ENCODE peak calls at places on chromosomes 11 and 22, in nine cellular contexts. Q is AG04449, T is brain microvascular endothelial cell, S is lower leg skin, Z is mammary epithelial cell, K is choroid plexus epithelial cell, X is epithelial cell of esophagus, V is astrocyte of the spinal cord, Y is bronchial epithelial cell. U is an unnamed sample.

GRCh38 chr11:112345708-112346107 is 85.0 kb upstream of the PLET1 start:
- DNase-seq in S (no peak), X (no peak), T (no peak), Q (no peak), V (no peak), Z (no peak), Y (no peak), K (no peak), U (no peak)

GRCh38 chr11:73226297-73227006 is 8.4 kb downstream of the P2RY2 start:
- DNase-seq in Z (no peak), Y (no peak), V (no peak), S (no peak), X (no peak), T (no peak), K (no peak), Q (no peak), U (no peak)

GRCh38 chr22:20531404-20532181 is 24.2 kb downstream of the MED15 start:
- DNase-seq in T (peak; percentile 78), S (no peak), Y (peak; percentile 96), X (peak; percentile 98), V (peak; percentile 87), Q (no peak), K (peak; percentile 86), Z (peak; percentile 95), U (peak; percentile 77)

GRCh38 chr11:13030857-13031256 is 21.7 kb downstream of the RASSF10 start:
- DNase-seq in Q (no peak), Y (peak; percentile 44), Z (no peak), T (no peak), V (no peak), K (no peak), X (peak; percentile 38), S (peak; percentile 41), U (no peak)

GRCh38 chr11:111419641-111420327 is 40.7 kb upstream of the POU2AF1 start:
- DNase-seq in S (no peak), V (no peak), Y (no peak), K (no peak), X (no peak), Z (no peak), Q (no peak), T (no peak), U (no peak)

GRCh38 chr11:69479591-69480271 is 1.7 kb upstream of the LINC01488 start:
- DNase-seq in K (no peak), Y (peak; percentile 47), Z (no peak), X (peak; percentile 54), V (no peak), T (no peak), S (peak; percentile 40), Q (no peak), U (no peak)

GRCh38 chr22:49660321-49660720 is 167.4 kb downstream of the BRD1 start:
- DNase-seq in K (no peak), S (no peak), Q (no peak), T (no peak), Y (no peak), X (no peak), Z (no peak), V (no peak), U (no peak)

GRCh38 chr11:111633248-111633647 is 31.0 kb downstream of the SIK2 start:
- DNase-seq in Y (no peak), X (no peak), K (no peak), Q (no peak), V (no peak), Z (no peak), S (no peak), T (no peak), U (no peak)

GRCh38 chr22:22853713-22854112 is 33.9 kb upstream of the IGLL5 start:
- DNase-seq in X (no peak), Z (no peak), K (no peak), T (no peak), Q (no peak), Y (no peak), S (no peak), V (no peak), U (no peak)
- TF ChIP-seq CTCF in X (no peak), Z (no peak), K (no peak), T (no peak), Q (no peak), Y (no peak), S (no peak), V (no peak), U (no peak)

DNA sequence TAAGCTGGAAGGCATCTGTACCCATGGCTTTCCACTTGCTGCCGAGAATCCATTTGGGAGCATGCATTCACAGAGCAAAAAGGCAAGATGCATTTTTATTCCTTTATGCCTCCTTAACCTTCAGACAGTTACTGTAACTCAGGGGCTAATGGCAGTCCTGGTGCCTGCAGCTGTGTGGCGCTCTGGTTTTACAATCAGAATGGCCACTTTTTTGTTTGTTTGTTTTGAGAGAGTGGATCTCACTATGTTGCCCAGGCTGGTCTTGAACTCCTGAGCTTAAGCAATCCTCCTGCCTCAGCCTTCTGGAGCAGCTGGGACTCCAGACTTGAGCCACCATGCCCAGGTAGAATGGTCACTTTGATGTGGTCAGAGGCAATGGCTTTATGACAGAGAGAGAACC is 101.8 kb downstream of the NAV2 start:
- DNase-seq in K (no peak), Q (no peak), T (no peak), Y (no peak), Z (no peak), S (no peak), X (peak; percentile 4), V (no peak), U (no peak)
- TF ChIP-seq CTCF in K (peak; percentile 43), Q (no peak), T (peak; percentile 22), Y (peak; percentile 12), Z (peak; percentile 17), S (no peak), X (peak; percentile 27), V (peak; percentile 19), U (no peak)

GRCh38 chr22:37362618-37363017 is 64.7 kb downstream of the ELFN2 start:
- DNase-seq in T (no peak), K (no peak), X (no peak), Y (no peak), S (no peak), Q (no peak), V (no peak), Z (no peak), U (no peak)
- TF ChIP-seq CTCF in T (no peak), K (no peak), X (no peak), Y (no peak), S (no peak), Q (no peak), V (no peak), Z (no peak), U (no peak)

GRCh38 chr11:8062781-8063257 is 18.2 kb upstream of the TUB start:
- DNase-seq in S (no peak), Y (no peak), Z (no peak), T (no peak), V (no peak), K (no peak), X (no peak), Q (no peak), U (no peak)

GRCh38 chr11:8060801-8061554 is 20.0 kb upstream of the TUB start:
- DNase-seq in T (peak; percentile 72), S (no peak), Z (peak; percentile 72), X (peak; percentile 44), Y (no peak), Q (peak; percentile 65), V (peak; percentile 43), K (peak; percentile 65), U (no peak)

GRCh38 chr11:8065031-8065430 is 16.0 kb upstream of the TUB start:
- DNase-seq in V (no peak), Z (no peak), X (no peak), Y (no peak), S (no peak), Q (no peak), T (no peak), K (no peak), U (no peak)

GRCh38 chr11:8061555-8062428 is 19.2 kb upstream of the TUB start:
- DNase-seq in Q (no peak), X (no peak), S (no peak), Z (no peak), K (no peak), Y (no peak), V (no peak), T (no peak), U (no peak)

GRCh38 chr11:8063319-8063718 is 17.7 kb upstream of the TUB start:
- DNase-seq in Q (no peak), T (no peak), K (peak; percentile 70), Y (no peak), S (no peak), X (no peak), V (no peak), Z (no peak), U (no peak)
- TF ChIP-seq CTCF in Q (no peak), T (no peak), K (no peak), Y (no peak), S (no peak), X (no peak), V (no peak), Z (no peak), U (no peak)

DNA sequence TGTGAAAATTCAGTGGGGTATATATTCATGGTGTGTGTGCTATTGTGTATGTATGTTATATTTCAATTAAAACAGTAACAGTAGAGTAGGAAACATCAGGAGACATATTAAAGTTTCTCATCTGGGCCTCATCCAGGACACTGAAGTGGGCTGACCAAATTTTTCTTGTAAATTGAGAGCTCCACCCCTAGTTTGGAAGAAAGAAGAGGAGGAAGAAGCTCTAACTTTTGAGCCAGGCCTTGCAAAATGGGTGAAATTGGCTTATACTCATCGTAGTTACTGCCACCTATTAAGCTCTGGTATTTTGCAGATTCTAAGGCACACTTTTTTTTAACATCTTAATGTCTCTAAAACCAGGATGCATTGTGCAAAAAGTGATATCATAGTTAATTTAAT is 33.7 kb downstream of the TSPAN18 start:
- DNase-seq in X (no peak), S (no peak), Z (no peak), T (no peak), Y (no peak), Q (no peak), K (no peak), V (no peak), U (no peak)
- TF ChIP-seq CTCF in X (no peak), S (no peak), Z (no peak), T (no peak), Y (no peak), Q (no peak), K (no peak), V (no peak), U (no peak)

DNA sequence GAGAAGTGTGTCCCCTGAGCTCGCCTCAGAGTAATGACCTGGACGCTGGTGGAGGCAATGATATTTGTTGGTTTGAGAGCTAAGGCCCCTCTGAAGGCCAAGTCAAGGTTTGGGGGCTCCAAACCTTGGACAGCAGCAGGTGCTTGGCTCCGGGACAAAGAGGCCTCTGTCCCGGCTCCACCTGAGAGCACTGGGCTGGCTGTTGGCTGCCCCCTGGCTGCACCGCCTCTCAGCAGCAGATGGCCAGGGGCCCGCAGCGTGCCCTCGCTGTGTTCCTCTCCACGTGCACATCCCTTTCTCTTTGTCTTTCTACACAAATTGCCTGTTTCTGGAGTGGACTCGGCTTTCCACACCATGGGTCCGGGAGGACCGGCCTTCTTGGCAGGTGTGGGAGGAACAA is 301.3 kb downstream of the NTM start:
- DNase-seq in V (no peak), S (no peak), X (no peak), Y (no peak), T (no peak), Q (no peak), K (no peak), Z (no peak), U (no peak)
- TF ChIP-seq CTCF in V (peak; percentile 42), S (no peak), X (no peak), Y (no peak), T (peak; percentile 58), Q (peak; percentile 6), K (peak; percentile 14), Z (no peak), U (peak; percentile 39)

GRCh38 chr11:79400717-79401330 is 40.0 kb downstream of the TENM4 start:
- DNase-seq in V (peak; percentile 38), Z (peak; percentile 45), Q (no peak), Y (peak; percentile 46), X (peak; percentile 70), T (no peak), S (no peak), K (peak; percentile 50), U (no peak)
- TF ChIP-seq CTCF in V (peak; percentile 75), Z (peak; percentile 96), Q (peak; percentile 76), Y (peak; percentile 84), X (peak; percentile 90), T (peak; percentile 87), S (no peak), K (peak; percentile 75), U (peak; percentile 90)